ENCODE peak calls at places on chromosomes 7 and 10, in eight cellular contexts. Z is activated CD4-positive, alpha-beta T cell treated with anti-CD3 and anti-CD28 coated beads for 4 hours; P is activated CD8-positive, alpha-beta memory T cell treated with anti-CD3 and anti-CD28 coated beads, Interleukin-2, amount 10 ng/mL, durations not matched to agents 7 days and 5 days; A is mesendoderm; T is M059J; W is hypothalamus; G is NCI-H2081; S is CD4-positive, CD25-positive, alpha-beta regulatory T cell. V is an unnamed sample.

GRCh38 chr10:122139627-122140151 is 131.4 kb upstream of the BTBD16 start:
- DNase-seq in Z (no peak), P (no peak), A (peak), T (no peak), W (no peak), G (no peak), S (no peak), V (no peak)

GRCh38 chr7:4612939-4613841 is 68.9 kb upstream of the FOXK1 start:
- DNase-seq in Z (no peak), P (no peak), A (peak), T (peak), W (no peak), G (no peak), S (no peak), V (no peak)

GRCh38 chr7:47551550-47552121 is 30.3 kb downstream of the TNS3 start:
- DNase-seq in Z (no peak), P (no peak), A (no peak), T (no peak), W (no peak), G (no peak), S (no peak), V (no peak)

GRCh38 chr10:24518981-24519597 is 204.6 kb downstream of the ARHGAP21 start:
- DNase-seq in Z (peak), P (peak), A (peak), T (peak), W (peak), G (peak), S (no peak), V (peak)

GRCh38 chr10:44962870-44963738 is 3.5 kb downstream of the RASSF4 start:
- DNase-seq in Z (no peak), P (no peak), A (peak), T (no peak), W (no peak), G (no peak), S (no peak), V (no peak)

GRCh38 chr10:79081353-79082034 is 12.7 kb downstream of the ZMIZ1 start:
- DNase-seq in Z (no peak), P (no peak), A (peak), T (peak), W (no peak), G (no peak), S (no peak), V (no peak)

GRCh38 chr7:88217675-88218427 is 2.0 kb downstream of the SRI start:
- DNase-seq in Z (no peak), P (no peak), A (no peak), T (peak), W (no peak), G (no peak), S (no peak), V (no peak)

GRCh38 chr7:1380821-1381580 is 78.3 kb downstream of the MICALL2 start:
- DNase-seq in Z (no peak), P (no peak), A (no peak), T (no peak), W (no peak), G (no peak), S (no peak), V (no peak)

GRCh38 chr7:39294022-39294421 is 272.2 kb upstream of the YAE1 start:
- DNase-seq in Z (no peak), P (no peak), A (no peak), T (peak), W (no peak), G (no peak), S (no peak), V (no peak)

GRCh38 chr7:44884553-44885393 is 557 bp downstream of the PURB start:
- DNase-seq in Z (peak), P (peak), A (peak), T (peak), W (peak), G (peak), S (peak), V (peak)

GRCh38 chr10:74924251-74924954 is 98.0 kb downstream of the KAT6B start:
- DNase-seq in Z (no peak), P (no peak), A (peak), T (peak), W (no peak), G (no peak), S (no peak), V (no peak)

GRCh38 chr10:6476989-6477388 is 103.1 kb downstream of the PRKCQ start:
- DNase-seq in Z (no peak), P (no peak), A (no peak), T (peak), W (no peak), G (no peak), S (no peak), V (no peak)

V was measured in amygdala.